ENCODE peak calls at places on chromosomes 12 and 14, in four cellular contexts. One of them, this sample, is unnamed.

GRCh38 chr12:110501722-110502448 is at the start of the genes RAD9B and VPS29:
- DNase-seq in A549: peak
- DNase-seq in dorsolateral prefrontal cortex: peak
- DNase-seq in left lung: peak
- DNase-seq in this sample: peak

GRCh38 chr12:57224973-57225679 is 4.4 kb upstream of the SHMT2 start:
- DNase-seq in dorsolateral prefrontal cortex: no peak
- DNase-seq in left lung: peak
- DNase-seq in A549: no peak
- DNase-seq in this sample: no peak

GRCh38 chr12:51871918-51872688 is 15.8 kb upstream of the ANKRD33 start:
- DNase-seq in left lung: no peak
- DNase-seq in A549: no peak
- DNase-seq in dorsolateral prefrontal cortex: no peak
- DNase-seq in this sample: no peak

GRCh38 chr12:93802293-93802692 is 125.1 kb downstream of the CRADD start:
- DNase-seq in dorsolateral prefrontal cortex: no peak
- DNase-seq in A549: no peak
- DNase-seq in left lung: no peak
- DNase-seq in this sample: no peak

GRCh38 chr14:36317650-36318049 is 2.8 kb downstream of the MBIP start:
- DNase-seq in dorsolateral prefrontal cortex: no peak
- DNase-seq in A549: no peak
- DNase-seq in left lung: no peak
- DNase-seq in this sample: no peak

GRCh38 chr14:90717916-90718315 is 98.3 kb downstream of the TTC7B start:
- DNase-seq in left lung: no peak
- DNase-seq in dorsolateral prefrontal cortex: no peak
- DNase-seq in A549: no peak
- DNase-seq in this sample: no peak

GRCh38 chr14:70754989-70755388 is 54.3 kb downstream of the MAP3K9 start:
- DNase-seq in A549: peak
- DNase-seq in left lung: peak
- DNase-seq in dorsolateral prefrontal cortex: no peak
- DNase-seq in this sample: no peak

GRCh38 chr14:37144729-37145363 is 27.6 kb downstream of the SLC25A21 start:
- DNase-seq in dorsolateral prefrontal cortex: no peak
- DNase-seq in left lung: no peak
- DNase-seq in A549: no peak
- DNase-seq in this sample: no peak

GRCh38 chr12:91327136-91327535 is 144.5 kb upstream of the DCN start:
- DNase-seq in A549: no peak
- DNase-seq in left lung: no peak
- DNase-seq in dorsolateral prefrontal cortex: no peak
- DNase-seq in this sample: no peak

GRCh38 chr12:19643635-19644034 is 204.3 kb downstream of the AEBP2 start:
- DNase-seq in left lung: no peak
- DNase-seq in dorsolateral prefrontal cortex: no peak
- DNase-seq in A549: peak
- DNase-seq in this sample: no peak

GRCh38 chr12:114669501-114670256 is 14.3 kb downstream of the TBX3 start:
- DNase-seq in left lung: no peak
- DNase-seq in dorsolateral prefrontal cortex: no peak
- DNase-seq in A549: no peak
- DNase-seq in this sample: no peak

GRCh38 chr14:104360522-104360921 is 219.0 kb upstream of the C14orf180 start:
- DNase-seq in left lung: no peak
- DNase-seq in dorsolateral prefrontal cortex: no peak
- DNase-seq in A549: no peak
- DNase-seq in this sample: peak

GRCh38 chr14:63896278-63896720 is 43.5 kb downstream of the SYNE2 start:
- DNase-seq in dorsolateral prefrontal cortex: no peak
- DNase-seq in left lung: no peak
- DNase-seq in A549: peak
- DNase-seq in this sample: peak

GRCh38 chr12:52945389-52946232 is 3.3 kb upstream of the KRT18 start:
- DNase-seq in A549: peak
- DNase-seq in left lung: no peak
- DNase-seq in dorsolateral prefrontal cortex: no peak
- DNase-seq in this sample: no peak

GRCh38 chr12:52944683-52945388 is 4.1 kb upstream of the KRT18 start:
- DNase-seq in A549: no peak
- DNase-seq in dorsolateral prefrontal cortex: no peak
- DNase-seq in left lung: no peak
- DNase-seq in this sample: no peak

GRCh38 chr12:52946334-52946733 is 2.6 kb upstream of the KRT18 start:
- DNase-seq in A549: no peak
- DNase-seq in dorsolateral prefrontal cortex: no peak
- DNase-seq in left lung: no peak
- DNase-seq in this sample: no peak

GRCh38 chr12:52947738-52948423 is 1.0 kb upstream of the KRT18 start:
- DNase-seq in A549: no peak
- DNase-seq in left lung: no peak
- DNase-seq in dorsolateral prefrontal cortex: no peak
- DNase-seq in this sample: no peak

DNA sequence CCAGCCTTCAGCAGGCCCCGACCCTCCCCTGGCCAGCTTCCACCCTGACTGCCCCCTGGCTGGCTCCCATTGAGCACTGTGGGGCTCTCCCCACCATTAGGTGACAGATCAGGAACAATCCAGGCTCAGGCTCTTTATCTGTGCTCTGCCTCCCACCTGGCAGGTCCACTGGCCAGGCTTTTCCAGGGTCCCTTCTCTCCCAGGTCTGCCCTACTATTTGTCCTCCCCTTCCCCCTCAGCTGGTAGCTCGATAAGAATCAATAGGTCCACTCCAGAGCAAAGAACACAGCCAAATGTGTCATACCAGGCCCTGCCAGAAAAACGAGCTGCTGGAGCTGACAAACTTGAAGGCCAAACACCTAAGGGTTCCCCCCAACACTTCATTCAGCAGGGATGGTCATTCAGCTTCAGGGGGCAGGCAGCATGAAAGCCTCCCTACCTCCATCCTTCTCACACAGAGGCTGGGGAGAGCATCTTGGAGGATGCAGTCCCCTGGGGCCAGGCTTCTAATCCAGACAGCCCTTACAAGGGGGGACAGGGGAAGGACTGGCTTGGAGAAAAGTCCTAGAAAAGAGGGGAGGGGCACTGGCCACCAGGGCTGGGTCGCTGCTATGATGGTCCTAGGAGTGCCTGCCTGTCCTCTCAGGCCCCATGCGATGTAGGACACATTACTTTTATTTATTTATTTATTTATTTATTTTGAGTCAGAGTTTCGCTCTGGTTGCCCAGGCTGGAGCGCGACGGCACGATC is 1.9 kb upstream of the KRT18 start:
- DNase-seq in left lung: no peak
- DNase-seq in dorsolateral prefrontal cortex: no peak
- DNase-seq in A549: peak
- DNase-seq in this sample: no peak
- H3K27ac ChIP-seq in left lung: peak
- H3K27ac ChIP-seq in dorsolateral prefrontal cortex: no peak
- H3K27ac ChIP-seq in A549: peak
- H3K27ac ChIP-seq in this sample: no peak

GRCh38 chr14:99604766-99605298 is 825 bp upstream of the CCDC85C start:
- DNase-seq in A549: peak
- DNase-seq in dorsolateral prefrontal cortex: no peak
- DNase-seq in left lung: no peak
- DNase-seq in this sample: no peak

GRCh38 chr14:99602788-99603415 is 1.1 kb downstream of the CCDC85C start:
- DNase-seq in left lung: no peak
- DNase-seq in A549: no peak
- DNase-seq in dorsolateral prefrontal cortex: no peak
- DNase-seq in this sample: no peak

GRCh38 chr14:99603965-99604765 is at the start of gene CCDC85C:
- DNase-seq in left lung: peak
- DNase-seq in A549: peak
- DNase-seq in dorsolateral prefrontal cortex: peak
- DNase-seq in this sample: peak

GRCh38 chr14:99602054-99602787 is 1.8 kb downstream of the CCDC85C start:
- DNase-seq in A549: peak
- DNase-seq in left lung: no peak
- DNase-seq in dorsolateral prefrontal cortex: no peak
- DNase-seq in this sample: no peak

GRCh38 chr14:99603471-99603933 is 505 bp downstream of the CCDC85C start:
- DNase-seq in dorsolateral prefrontal cortex: no peak
- DNase-seq in A549: peak
- DNase-seq in left lung: no peak
- DNase-seq in this sample: no peak
- TF ChIP-seq CTCF in dorsolateral prefrontal cortex: no peak
- TF ChIP-seq CTCF in A549: no peak
- TF ChIP-seq CTCF in left lung: no peak
- TF ChIP-seq CTCF in this sample: no peak

GRCh38 chr12:122994781-122995502 is 14.5 kb downstream of the ARL6IP4 start:
- DNase-seq in left lung: peak
- DNase-seq in dorsolateral prefrontal cortex: no peak
- DNase-seq in A549: no peak
- DNase-seq in this sample: no peak

GRCh38 chr12:122995503-122996187 is 15.2 kb downstream of the ARL6IP4 start:
- DNase-seq in dorsolateral prefrontal cortex: no peak
- DNase-seq in A549: no peak
- DNase-seq in left lung: peak
- DNase-seq in this sample: no peak

GRCh38 chr12:122992386-122992785 is 11.9 kb downstream of the ARL6IP4 start:
- DNase-seq in dorsolateral prefrontal cortex: no peak
- DNase-seq in left lung: peak
- DNase-seq in A549: no peak
- DNase-seq in this sample: no peak

GRCh38 chr12:122996188-122996601 is 15.7 kb downstream of the ARL6IP4 start:
- DNase-seq in left lung: peak
- DNase-seq in dorsolateral prefrontal cortex: no peak
- DNase-seq in A549: no peak
- DNase-seq in this sample: no peak

GRCh38 chr12:122994140-122994675 is 13.7 kb downstream of the ARL6IP4 start:
- DNase-seq in A549: no peak
- DNase-seq in dorsolateral prefrontal cortex: no peak
- DNase-seq in left lung: peak
- DNase-seq in this sample: no peak
- H3K4me3 ChIP-seq in A549: no peak
- H3K4me3 ChIP-seq in dorsolateral prefrontal cortex: no peak
- H3K4me3 ChIP-seq in left lung: no peak
- H3K4me3 ChIP-seq in this sample: no peak

GRCh38 chr14:94173885-94174621 is at the start of gene PPP4R4:
- DNase-seq in left lung: peak
- DNase-seq in dorsolateral prefrontal cortex: peak
- DNase-seq in A549: peak
- DNase-seq in this sample: peak
- H3K27ac ChIP-seq in left lung: peak
- H3K27ac ChIP-seq in dorsolateral prefrontal cortex: peak
- H3K27ac ChIP-seq in A549: peak
- H3K27ac ChIP-seq in this sample: no peak

DNA sequence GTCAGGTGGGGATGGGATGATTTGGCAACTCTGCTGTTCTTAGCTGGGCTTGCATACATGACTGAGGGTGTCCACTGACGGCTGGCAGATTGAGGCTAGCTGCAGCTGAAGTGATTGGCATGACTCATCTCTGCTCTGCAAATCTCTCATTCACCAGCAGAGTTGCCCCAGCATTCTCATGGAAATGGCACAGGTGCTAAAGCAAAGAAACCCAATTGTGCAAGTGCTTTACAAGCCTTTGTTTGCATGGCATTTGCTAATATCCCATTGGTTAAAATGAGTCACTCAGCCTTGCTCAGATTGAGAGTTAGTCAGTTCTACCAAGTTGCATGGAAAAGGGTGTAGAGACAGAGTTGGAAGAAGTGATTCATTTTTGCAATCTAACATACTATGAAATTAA is 389.7 kb upstream of the FAR2 start:
- DNase-seq in left lung: no peak
- DNase-seq in A549: peak
- DNase-seq in dorsolateral prefrontal cortex: no peak
- DNase-seq in this sample: no peak
- TF ChIP-seq CTCF in left lung: no peak
- TF ChIP-seq CTCF in A549: no peak
- TF ChIP-seq CTCF in dorsolateral prefrontal cortex: no peak
- TF ChIP-seq CTCF in this sample: no peak

GRCh38 chr14:75249958-75250336 is 28.7 kb upstream of the FOS start:
- DNase-seq in A549: no peak
- DNase-seq in dorsolateral prefrontal cortex: no peak
- DNase-seq in left lung: no peak
- DNase-seq in this sample: no peak
- H3K4me3 ChIP-seq in A549: no peak
- H3K4me3 ChIP-seq in dorsolateral prefrontal cortex: no peak
- H3K4me3 ChIP-seq in left lung: no peak
- H3K4me3 ChIP-seq in this sample: no peak

DNA sequence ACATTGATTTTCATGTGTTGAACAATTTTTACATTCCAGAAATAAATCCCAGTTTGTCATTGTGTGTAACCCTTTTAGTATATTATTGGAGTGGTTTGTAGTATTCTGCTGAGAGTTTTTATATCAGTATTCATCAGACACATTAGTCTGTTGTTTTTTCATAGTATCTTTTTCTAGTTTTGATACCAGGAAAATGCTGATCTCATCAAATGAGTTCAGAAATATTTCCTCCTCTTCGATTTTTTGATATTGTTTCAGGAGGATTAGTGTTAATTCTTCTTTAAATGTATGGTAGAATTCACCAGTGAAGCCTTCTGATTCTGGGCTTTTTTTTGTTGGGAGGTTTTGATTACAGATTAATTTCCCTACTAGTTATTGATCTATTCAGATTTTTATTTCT is 15.3 kb downstream of the CLEC6A start:
- DNase-seq in dorsolateral prefrontal cortex: no peak
- DNase-seq in A549: no peak
- DNase-seq in left lung: no peak
- DNase-seq in this sample: no peak
- H3K27ac ChIP-seq in dorsolateral prefrontal cortex: no peak
- H3K27ac ChIP-seq in A549: no peak
- H3K27ac ChIP-seq in left lung: no peak
- H3K27ac ChIP-seq in this sample: no peak

This sample was measured in tibial artery.